ENCODE peak calls at places on chromosome 1, in four cellular contexts. Y, Q, F and W are unnamed samples.

GRCh38 chr1:47184771-47185677 is 4.8 kb downstream of the PDZK1IP1 start:
- DNase-seq in Y (no peak), Q (no peak), F (no peak), W (no peak)

GRCh38 chr1:82485591-82486369 is 685.0 kb downstream of the ADGRL2 start:
- DNase-seq in Y (no peak), Q (no peak), F (peak; percentile 18), W (no peak)

GRCh38 chr1:167984886-167985489 is 48.1 kb upstream of the MPC2 start:
- DNase-seq in Y (no peak), Q (peak; percentile 32), F (no peak), W (no peak)

GRCh38 chr1:200253774-200254495 is 155.9 kb downstream of the ZNF281 start:
- DNase-seq in Y (no peak), Q (no peak), F (no peak), W (no peak)

GRCh38 chr1:115006191-115006590 is 23.4 kb upstream of the TSHB start:
- DNase-seq in Y (no peak), Q (no peak), F (no peak), W (no peak)

GRCh38 chr1:170267317-170267716 is 121.6 kb downstream of the NTMT2 start:
- DNase-seq in Y (no peak), Q (no peak), F (peak; percentile 28), W (no peak)

GRCh38 chr1:15584489-15585363 is at the start of gene AGMAT:
- DNase-seq in Y (peak; percentile 91), Q (no peak), F (peak; percentile 85), W (peak; percentile 46)

GRCh38 chr1:31617917-31618746 is 643 bp downstream of the HCRTR1 start:
- DNase-seq in Y (peak; percentile 19), Q (peak; percentile 89), F (peak; percentile 82), W (peak; percentile 95)

GRCh38 chr1:96130432-96130831 is 591.2 kb upstream of the PTBP2 start:
- DNase-seq in Y (no peak), Q (no peak), F (no peak), W (no peak)

GRCh38 chr1:54610048-54610447 is 13.3 kb downstream of the FAM151A start:
- DNase-seq in Y (no peak), Q (no peak), F (peak; percentile 58), W (no peak)

GRCh38 chr1:198845851-198846250 is 207.0 kb downstream of the PTPRC start:
- DNase-seq in Y (no peak), Q (no peak), F (no peak), W (no peak)

GRCh38 chr1:234572966-234573365 is 37.0 kb downstream of the IRF2BP2 start:
- DNase-seq in Y (no peak), Q (no peak), F (no peak), W (no peak)

DNA sequence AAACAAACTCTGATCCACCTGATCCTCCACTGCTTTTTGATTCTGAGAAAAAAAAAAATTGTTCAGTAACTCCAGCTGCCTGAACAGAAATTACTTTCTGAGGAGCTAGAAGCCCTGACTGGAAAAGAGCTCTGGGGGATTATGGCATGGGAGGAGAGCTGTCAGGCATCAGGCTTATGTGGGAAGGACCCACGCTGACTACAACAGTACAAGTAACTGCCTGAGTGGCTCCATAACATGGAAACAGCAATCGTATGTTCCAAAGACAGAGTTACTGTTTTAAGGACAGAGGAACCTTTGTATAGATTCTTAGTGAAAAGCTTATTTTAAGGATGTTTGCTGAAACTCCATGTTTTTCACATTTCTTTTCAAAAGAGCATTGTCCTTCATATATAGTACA is 1.2 kb upstream of the ANGPTL7 start:
- DNase-seq in Y (no peak), Q (no peak), F (no peak), W (no peak)
- TF ChIP-seq ELF4 in Y (no peak), Q (no peak), F (no peak), W (no peak)

DNA sequence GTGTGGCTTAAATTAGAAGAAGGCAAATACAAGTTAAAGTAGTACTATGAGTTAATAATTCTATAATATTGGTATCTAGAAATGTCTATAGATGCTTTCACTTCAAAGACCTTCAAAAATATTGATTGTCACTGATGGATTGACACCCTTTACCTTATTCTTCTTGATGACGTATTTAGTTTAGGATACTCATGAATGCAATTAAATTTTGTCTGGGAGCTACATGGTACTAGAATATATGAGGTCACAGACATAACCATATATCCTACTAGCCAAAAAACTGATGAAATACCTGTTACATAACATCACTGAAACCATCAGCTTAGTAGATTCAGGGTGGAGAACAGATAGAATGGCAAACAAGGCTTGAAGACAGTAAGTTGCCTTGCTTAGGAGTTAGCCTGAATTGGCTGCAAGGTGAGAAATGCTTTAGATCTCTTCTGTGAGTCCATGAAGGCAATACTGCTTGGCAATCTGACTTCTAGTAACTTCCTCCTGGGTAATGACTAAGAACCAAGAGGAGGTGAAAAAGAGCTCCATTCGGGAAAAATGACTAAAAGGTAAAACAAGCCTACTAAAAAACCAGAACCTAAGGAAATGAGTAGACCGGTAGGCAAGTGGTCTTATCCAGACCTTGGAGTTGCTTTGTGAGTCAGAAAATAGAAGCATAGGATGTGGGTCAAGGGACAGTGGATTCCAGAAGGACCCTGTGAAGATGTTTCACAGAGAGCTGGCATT is 16.9 kb upstream of the ARHGAP29 start:
- DNase-seq in Y (no peak), Q (no peak), F (no peak), W (no peak)
- TF ChIP-seq ELF4 in Y (no peak), Q (no peak), F (no peak), W (no peak)

GRCh38 chr1:162982364-162982763 is 86.8 kb upstream of the RGS4 start:
- DNase-seq in Y (no peak), Q (no peak), F (no peak), W (no peak)
- TF ChIP-seq ELF4 in Y (no peak), Q (no peak), F (no peak), W (no peak)

GRCh38 chr1:40658895-40659648 is 6.4 kb downstream of the RIMS3 start:
- DNase-seq in Y (no peak), Q (peak; percentile 27), F (no peak), W (no peak)

GRCh38 chr1:40652979-40653378 is 12.5 kb downstream of the RIMS3 start:
- DNase-seq in Y (no peak), Q (no peak), F (no peak), W (no peak)

GRCh38 chr1:40659649-40659947 is 5.9 kb downstream of the RIMS3 start:
- DNase-seq in Y (peak; percentile 43), Q (no peak), F (no peak), W (no peak)

GRCh38 chr1:40653851-40654537 is 11.5 kb downstream of the RIMS3 start:
- DNase-seq in Y (no peak), Q (peak; percentile 91), F (peak; percentile 78), W (no peak)

GRCh38 chr1:40657046-40657445 is 8.4 kb downstream of the RIMS3 start:
- DNase-seq in Y (no peak), Q (no peak), F (no peak), W (no peak)
- TF ChIP-seq ELF4 in Y (no peak), Q (no peak), F (no peak), W (no peak)